ENCODE peak calls at places on chromosome X, in eight cellular contexts. Q, H, E, B, V, J, D and C are unnamed samples.

GRCh38 chrX:133587818-133588217 is 172.5 kb upstream of the GPC4 start:
- DNase-seq in H (no peak), Q (no peak), V (no peak), E (no peak), D (no peak), J (no peak), B (no peak), C (no peak)

GRCh38 chrX:94178145-94178790 is 504.3 kb downstream of the FAM133A start:
- DNase-seq in J (no peak), E (peak), B (peak), Q (no peak), D (no peak), V (no peak), H (no peak), C (no peak)

GRCh38 chrX:30713061-30713525 is 59.9 kb downstream of the GK start:
- DNase-seq in D (no peak), V (peak), H (no peak), J (peak), E (peak), B (peak), Q (peak), C (peak)

GRCh38 chrX:154775611-154776349 is 13.1 kb downstream of the DKC1 start:
- DNase-seq in Q (peak), B (peak), E (no peak), H (no peak), V (no peak), J (peak), D (no peak), C (no peak)

GRCh38 chrX:138067415-138067814 is 501.5 kb downstream of the ZIC3 start:
- DNase-seq in Q (no peak), V (no peak), J (no peak), D (no peak), E (no peak), B (no peak), H (no peak), C (no peak)

GRCh38 chrX:850471-850916 is 219.9 kb downstream of the SHOX start:
- DNase-seq in J (no peak), D (no peak), B (no peak), E (no peak), Q (no peak), V (no peak), H (no peak), C (no peak)

GRCh38 chrX:68710870-68711576 is 63.6 kb downstream of the STARD8 start:
- DNase-seq in V (peak), H (no peak), Q (peak), E (peak), D (no peak), B (peak), J (peak), C (peak)

GRCh38 chrX:3549442-3549875 is 164.0 kb downstream of the PRKX start:
- DNase-seq in H (no peak), B (no peak), D (no peak), Q (peak), E (peak), V (no peak), J (peak), C (no peak)

GRCh38 chrX:150664290-150664689 is 28.9 kb upstream of the MTMR1 start:
- DNase-seq in Q (no peak), V (no peak), D (no peak), E (no peak), J (peak), B (no peak), H (no peak), C (no peak)

GRCh38 chrX:148037020-148037419 is 55.9 kb downstream of the FMR1NB start:
- DNase-seq in J (no peak), D (no peak), B (no peak), Q (no peak), V (no peak), H (no peak), E (no peak), C (no peak)

GRCh38 chrX:41759817-41760216 is 35.8 kb downstream of the GPR82 start:
- DNase-seq in D (peak), B (peak), V (peak), H (no peak), E (peak), J (no peak), Q (peak), C (peak)

GRCh38 chrX:69507500-69507789 is 3.3 kb downstream of the NALF2 start:
- DNase-seq in H (no peak), J (no peak), E (no peak), B (no peak), D (no peak), Q (no peak), V (peak), C (no peak)

GRCh38 chrX:21225643-21226042 is 148.6 kb upstream of the CNKSR2 start:
- DNase-seq in J (no peak), B (peak), E (no peak), V (no peak), H (no peak), D (no peak), Q (no peak), C (no peak)

GRCh38 chrX:84956304-84956703 is 47.4 kb upstream of the APOOL start:
- DNase-seq in H (no peak), E (no peak), B (no peak), J (no peak), D (no peak), V (no peak), Q (no peak), C (no peak)

GRCh38 chrX:118961866-118962560 is 12.4 kb upstream of the LONRF3 start:
- DNase-seq in Q (no peak), V (no peak), H (no peak), B (peak), E (no peak), D (no peak), J (no peak), C (no peak)

GRCh38 chrX:44314259-44314734 is 29.2 kb downstream of the EFHC2 start:
- DNase-seq in E (peak), Q (peak), B (no peak), H (no peak), D (no peak), J (peak), V (no peak), C (no peak)

GRCh38 chrX:118637997-118638396 is 89.4 kb upstream of the IL13RA1 start:
- DNase-seq in Q (peak), V (no peak), E (peak), J (no peak), H (no peak), B (no peak), D (no peak), C (no peak)

GRCh38 chrX:106780259-106780658 is 22.2 kb upstream of the TBC1D8B start:
- DNase-seq in B (no peak), V (no peak), D (no peak), E (no peak), H (no peak), J (no peak), Q (no peak), C (no peak)

GRCh38 chrX:154026136-154026806 is 6.6 kb upstream of the IRAK1 start:
- DNase-seq in D (no peak), H (no peak), E (no peak), Q (peak), B (no peak), J (no peak), V (no peak), C (no peak)

GRCh38 chrX:154019061-154019621 is 561 bp downstream of the IRAK1 start:
- DNase-seq in D (no peak), Q (no peak), B (no peak), V (peak), E (no peak), J (no peak), H (no peak), C (no peak)

GRCh38 chrX:46704767-46705386 is 54.0 kb downstream of the SLC9A7 start:
- DNase-seq in Q (peak), H (no peak), V (no peak), J (no peak), E (peak), B (peak), D (no peak), C (no peak)

GRCh38 chrX:74242050-74242449 is 61.9 kb upstream of the ZCCHC13 start:
- DNase-seq in Q (peak), J (no peak), V (no peak), H (no peak), B (no peak), D (no peak), E (peak), C (no peak)

GRCh38 chrX:56563231-56564116 is at the start of gene UBQLN2:
- DNase-seq in E (peak), B (peak), D (no peak), H (peak), Q (peak), J (peak), V (peak), C (peak)

GRCh38 chrX:39705299-39705698 is 392.5 kb downstream of the BCOR start:
- DNase-seq in V (no peak), B (peak), Q (peak), D (no peak), E (peak), H (peak), J (peak), C (no peak)

GRCh38 chrX:132216806-132217202 is 2.4 kb downstream of the RAP2C start:
- DNase-seq in D (no peak), H (no peak), B (peak), E (peak), J (no peak), V (no peak), Q (peak), C (no peak)

GRCh38 chrX:118928126-118928525 is 46.3 kb upstream of the LONRF3 start:
- DNase-seq in J (no peak), H (no peak), D (no peak), B (no peak), Q (peak), E (peak), V (no peak), C (no peak)

GRCh38 chrX:35826503-35826902 is 28.4 kb downstream of the MAGEB16 start:
- DNase-seq in V (no peak), J (no peak), H (no peak), D (no peak), B (no peak), E (no peak), Q (no peak), C (no peak)

GRCh38 chrX:40170830-40171512 is 73.2 kb upstream of the BCOR start:
- DNase-seq in E (peak), Q (no peak), B (peak), H (no peak), V (peak), D (no peak), J (no peak), C (no peak)

GRCh38 chrX:16874458-16875095 is 4.4 kb upstream of the RBBP7 start:
- DNase-seq in B (no peak), H (no peak), Q (no peak), V (no peak), J (no peak), D (no peak), E (no peak), C (no peak)

GRCh38 chrX:109830157-109830703 is 97.2 kb upstream of the ACSL4 start:
- DNase-seq in H (no peak), V (no peak), E (no peak), Q (no peak), J (no peak), D (no peak), B (no peak), C (no peak)

GRCh38 chrX:36856849-36857248 is 151.3 kb upstream of the FAM47C start:
- DNase-seq in B (peak), J (no peak), H (no peak), D (no peak), E (peak), V (no peak), Q (no peak), C (no peak)